ENCODE peak calls at places on chromosomes 6 and 20, in eight cellular contexts. R, A, Y, X, O, F, J and H are unnamed samples.
A peak's percentile ranks its signal among the peaks of the same experiment; 100 is the strongest.

GRCh38 chr6:15242937-15243614 is 2.8 kb upstream of the JARID2 start:
- DNase-seq in R (no peak), A (no peak), Y (peak; percentile 74), X (no peak), O (no peak), F (no peak), J (no peak), H (no peak)

GRCh38 chr6:1554881-1555569 is 54.7 kb upstream of the FOXC1 start:
- DNase-seq in R (no peak), A (peak; percentile 53), Y (peak; percentile 76), X (peak; percentile 85), O (no peak), F (peak; percentile 79), J (peak; percentile 81), H (peak; percentile 63)

GRCh38 chr6:130620338-130620781 is 206.8 kb upstream of the SMLR1 start:
- DNase-seq in R (no peak), A (no peak), Y (no peak), X (no peak), O (no peak), F (no peak), J (no peak), H (no peak)

GRCh38 chr6:169845426-169846285 is 94.2 kb downstream of the ERMARD start:
- DNase-seq in R (no peak), A (no peak), Y (no peak), X (no peak), O (no peak), F (no peak), J (no peak), H (no peak)

GRCh38 chr6:7642784-7643183 is 52.8 kb downstream of the SNRNP48 start:
- DNase-seq in R (no peak), A (no peak), Y (no peak), X (no peak), O (no peak), F (no peak), J (no peak), H (no peak)

GRCh38 chr6:37049990-37050853 is 44.8 kb downstream of the FGD2 start:
- DNase-seq in R (no peak), A (peak; percentile 55), Y (no peak), X (peak; percentile 75), O (no peak), F (peak; percentile 76), J (no peak), H (no peak)

GRCh38 chr20:35776513-35777101 is 4.8 kb downstream of the PHF20 start:
- DNase-seq in R (no peak), A (no peak), Y (peak; percentile 44), X (peak; percentile 69), O (no peak), F (no peak), J (no peak), H (no peak)

GRCh38 chr6:72709436-72709835 is 87.6 kb downstream of the KCNQ5 start:
- DNase-seq in R (no peak), A (no peak), Y (no peak), X (no peak), O (no peak), F (no peak), J (no peak), H (no peak)

GRCh38 chr6:31887608-31888007 is 8.8 kb upstream of the SLC44A4 start:
- DNase-seq in R (no peak), A (no peak), Y (no peak), X (no peak), O (no peak), F (no peak), J (no peak), H (no peak)

GRCh38 chr6:134882426-134883038 is 67.4 kb downstream of the ALDH8A1 start:
- DNase-seq in R (peak; percentile 64), A (peak; percentile 60), Y (peak; percentile 13), X (peak; percentile 31), O (peak; percentile 3), F (peak; percentile 41), J (peak; percentile 8), H (peak; percentile 32)

GRCh38 chr6:36962874-36963273 is 8.3 kb downstream of the PI16 start:
- DNase-seq in R (no peak), A (peak; percentile 61), Y (peak; percentile 85), X (peak; percentile 78), O (peak; percentile 68), F (peak; percentile 91), J (peak; percentile 70), H (peak; percentile 62)

GRCh38 chr20:8790442-8791074 is 278.3 kb upstream of the PLCB4 start:
- DNase-seq in R (peak; percentile 60), A (no peak), Y (peak; percentile 15), X (no peak), O (peak; percentile 2), F (peak; percentile 26), J (no peak), H (no peak)

GRCh38 chr20:49483018-49483705 is 694 bp upstream of the KCNB1 start:
- DNase-seq in R (no peak), A (no peak), Y (peak; percentile 35), X (no peak), O (no peak), F (peak; percentile 41), J (no peak), H (no peak)

GRCh38 chr6:90478278-90478677 is 108.6 kb downstream of the MAP3K7 start:
- DNase-seq in R (no peak), A (no peak), Y (peak; percentile 80), X (no peak), O (no peak), F (no peak), J (no peak), H (no peak)

GRCh38 chr6:169881976-169882375 is 130.6 kb downstream of the ERMARD start:
- DNase-seq in R (no peak), A (no peak), Y (no peak), X (no peak), O (no peak), F (no peak), J (no peak), H (no peak)

GRCh38 chr6:129966125-129966524 is 52.3 kb upstream of the L3MBTL3 start:
- DNase-seq in R (no peak), A (no peak), Y (no peak), X (no peak), O (no peak), F (no peak), J (no peak), H (no peak)

GRCh38 chr6:159691133-159691962 is 1.7 kb downstream of the SOD2 start:
- DNase-seq in R (peak; percentile 11), A (no peak), Y (no peak), X (no peak), O (no peak), F (peak; percentile 67), J (no peak), H (no peak)

GRCh38 chr6:4687989-4688947 is 87.9 kb upstream of the CDYL start:
- DNase-seq in R (no peak), A (no peak), Y (no peak), X (no peak), O (no peak), F (no peak), J (peak; percentile 75), H (no peak)

GRCh38 chr6:158831571-158831970 is 12.4 kb upstream of the EZR start:
- DNase-seq in R (no peak), A (no peak), Y (no peak), X (no peak), O (no peak), F (no peak), J (no peak), H (no peak)

GRCh38 chr20:54123587-54124180 is 50.1 kb downstream of the CYP24A1 start:
- DNase-seq in R (no peak), A (no peak), Y (peak; percentile 98), X (no peak), O (no peak), F (no peak), J (peak; percentile 71), H (no peak)

GRCh38 chr20:49792006-49792405 is 20.6 kb upstream of the SLC9A8 start:
- DNase-seq in R (no peak), A (no peak), Y (no peak), X (no peak), O (no peak), F (no peak), J (no peak), H (no peak)

GRCh38 chr6:117463762-117464665 is 18.5 kb upstream of the DCBLD1 start:
- DNase-seq in R (no peak), A (no peak), Y (no peak), X (no peak), O (no peak), F (no peak), J (no peak), H (no peak)

GRCh38 chr6:26234421-26235239 is 130.4 kb upstream of the BTN3A2 start:
- DNase-seq in R (peak; percentile 90), A (peak; percentile 53), Y (peak; percentile 90), X (peak; percentile 39), O (no peak), F (peak; percentile 67), J (no peak), H (no peak)

GRCh38 chr20:53752971-53753879 is 159.6 kb upstream of the ZNF217 start:
- DNase-seq in R (no peak), A (no peak), Y (peak; percentile 40), X (no peak), O (no peak), F (no peak), J (no peak), H (no peak)

GRCh38 chr6:44171899-44172546 is 13.4 kb downstream of the CAPN11 start:
- DNase-seq in R (no peak), A (no peak), Y (no peak), X (no peak), O (no peak), F (no peak), J (no peak), H (no peak)

GRCh38 chr20:45937765-45938164 is 3.3 kb downstream of the PCIF1 start:
- DNase-seq in R (no peak), A (no peak), Y (no peak), X (no peak), O (no peak), F (peak; percentile 6), J (no peak), H (no peak)

GRCh38 chr6:28525496-28526039 is at the start of gene GPX5:
- DNase-seq in R (no peak), A (no peak), Y (peak; percentile 26), X (no peak), O (no peak), F (no peak), J (no peak), H (no peak)

GRCh38 chr6:146925846-146926245 is 278.4 kb upstream of the STXBP5 start:
- DNase-seq in R (no peak), A (no peak), Y (no peak), X (no peak), O (no peak), F (no peak), J (no peak), H (no peak)

GRCh38 chr6:148068391-148068790 is 274.2 kb upstream of the SASH1 start:
- DNase-seq in R (no peak), A (no peak), Y (no peak), X (no peak), O (no peak), F (no peak), J (no peak), H (no peak)

GRCh38 chr20:3115190-3116107 is 30.9 kb upstream of the AVP start:
- DNase-seq in R (peak; percentile 35), A (no peak), Y (peak; percentile 89), X (no peak), O (no peak), F (peak; percentile 82), J (peak; percentile 87), H (no peak)

GRCh38 chr6:19210849-19211590 is 626.1 kb upstream of the ID4 start:
- DNase-seq in R (no peak), A (no peak), Y (peak; percentile 26), X (peak; percentile 35), O (no peak), F (no peak), J (peak; percentile 5), H (no peak)

GRCh38 chr6:10520468-10520867 is 683 bp upstream of the GCNT2 start:
- DNase-seq in R (no peak), A (no peak), Y (peak; percentile 53), X (no peak), O (no peak), F (no peak), J (no peak), H (no peak)

GRCh38 chr20:62742979-62743776 is 34.5 kb downstream of the NTSR1 start:
- DNase-seq in R (no peak), A (peak; percentile 10), Y (no peak), X (no peak), O (no peak), F (no peak), J (no peak), H (no peak)

GRCh38 chr6:157715766-157716171 is 107.3 kb upstream of the SNX9 start:
- DNase-seq in R (no peak), A (no peak), Y (peak; percentile 50), X (peak; percentile 85), O (no peak), F (no peak), J (no peak), H (no peak)